ENCODE peak calls at places on chromosomes 16 and 17, in nine cellular contexts. One of them, this sample, is unnamed. For H3K9me3 and H3K4me1, the result is how much of the 10 kb centered on the place peaks cover.

GRCh38 chr16:49492896-49493620 is 119.5 kb downstream of the C16orf78 start:
- DNase-seq in osteoblast: peak
- DNase-seq in A549: no peak
- DNase-seq in PC-3: no peak
- DNase-seq in CD4-positive, CD25-positive, alpha-beta regulatory T cell: no peak
- DNase-seq in ascending aorta: peak
- DNase-seq in stomach: no peak
- DNase-seq in right lobe of liver: no peak
- DNase-seq in GM23248: no peak
- DNase-seq in this sample: no peak

GRCh38 chr16:85184404-85184803 is 72.1 kb upstream of the CIBAR2 start:
- DNase-seq in osteoblast: no peak
- DNase-seq in A549: no peak
- DNase-seq in PC-3: no peak
- DNase-seq in CD4-positive, CD25-positive, alpha-beta regulatory T cell: no peak
- DNase-seq in ascending aorta: no peak
- DNase-seq in stomach: no peak
- DNase-seq in right lobe of liver: no peak
- DNase-seq in GM23248: no peak
- DNase-seq in this sample: no peak

GRCh38 chr16:11306381-11306780 is 25.3 kb upstream of the PRM1 start:
- DNase-seq in osteoblast: no peak
- DNase-seq in A549: no peak
- DNase-seq in PC-3: no peak
- DNase-seq in CD4-positive, CD25-positive, alpha-beta regulatory T cell: no peak
- DNase-seq in ascending aorta: no peak
- DNase-seq in stomach: no peak
- DNase-seq in right lobe of liver: no peak
- DNase-seq in GM23248: no peak
- DNase-seq in this sample: no peak

GRCh38 chr17:699350-699749 is 15.3 kb downstream of the VPS53 start:
- DNase-seq in osteoblast: peak
- DNase-seq in A549: no peak
- DNase-seq in PC-3: peak
- DNase-seq in CD4-positive, CD25-positive, alpha-beta regulatory T cell: no peak
- DNase-seq in ascending aorta: no peak
- DNase-seq in stomach: peak
- DNase-seq in right lobe of liver: no peak
- DNase-seq in GM23248: no peak
- DNase-seq in this sample: no peak

GRCh38 chr17:38815576-38816193 is 9.4 kb downstream of the CWC25 start:
- DNase-seq in osteoblast: peak
- DNase-seq in A549: peak
- DNase-seq in PC-3: peak
- DNase-seq in CD4-positive, CD25-positive, alpha-beta regulatory T cell: no peak
- DNase-seq in ascending aorta: no peak
- DNase-seq in stomach: no peak
- DNase-seq in right lobe of liver: no peak
- DNase-seq in GM23248: peak
- DNase-seq in this sample: no peak

GRCh38 chr17:27535178-27535928 is 79.1 kb downstream of the KSR1 start:
- DNase-seq in osteoblast: no peak
- DNase-seq in A549: no peak
- DNase-seq in PC-3: no peak
- DNase-seq in CD4-positive, CD25-positive, alpha-beta regulatory T cell: no peak
- DNase-seq in ascending aorta: no peak
- DNase-seq in stomach: no peak
- DNase-seq in right lobe of liver: no peak
- DNase-seq in GM23248: peak
- DNase-seq in this sample: no peak

GRCh38 chr17:15944720-15945492 is at the start of gene ADORA2B:
- DNase-seq in osteoblast: peak
- DNase-seq in A549: peak
- DNase-seq in PC-3: peak
- DNase-seq in CD4-positive, CD25-positive, alpha-beta regulatory T cell: no peak
- DNase-seq in ascending aorta: no peak
- DNase-seq in stomach: peak
- DNase-seq in right lobe of liver: peak
- DNase-seq in GM23248: peak
- DNase-seq in this sample: peak

GRCh38 chr16:82888616-82889015 is 261.8 kb downstream of the CDH13 start:
- DNase-seq in osteoblast: no peak
- DNase-seq in A549: no peak
- DNase-seq in PC-3: no peak
- DNase-seq in CD4-positive, CD25-positive, alpha-beta regulatory T cell: no peak
- DNase-seq in ascending aorta: no peak
- DNase-seq in stomach: no peak
- DNase-seq in right lobe of liver: no peak
- DNase-seq in GM23248: no peak
- DNase-seq in this sample: no peak

GRCh38 chr17:82441686-82442487 is 8.7 kb downstream of the CYBC1 start:
- DNase-seq in osteoblast: peak
- DNase-seq in A549: no peak
- DNase-seq in PC-3: no peak
- DNase-seq in CD4-positive, CD25-positive, alpha-beta regulatory T cell: no peak
- DNase-seq in ascending aorta: peak
- DNase-seq in stomach: no peak
- DNase-seq in right lobe of liver: no peak
- DNase-seq in GM23248: no peak
- DNase-seq in this sample: no peak

DNA sequence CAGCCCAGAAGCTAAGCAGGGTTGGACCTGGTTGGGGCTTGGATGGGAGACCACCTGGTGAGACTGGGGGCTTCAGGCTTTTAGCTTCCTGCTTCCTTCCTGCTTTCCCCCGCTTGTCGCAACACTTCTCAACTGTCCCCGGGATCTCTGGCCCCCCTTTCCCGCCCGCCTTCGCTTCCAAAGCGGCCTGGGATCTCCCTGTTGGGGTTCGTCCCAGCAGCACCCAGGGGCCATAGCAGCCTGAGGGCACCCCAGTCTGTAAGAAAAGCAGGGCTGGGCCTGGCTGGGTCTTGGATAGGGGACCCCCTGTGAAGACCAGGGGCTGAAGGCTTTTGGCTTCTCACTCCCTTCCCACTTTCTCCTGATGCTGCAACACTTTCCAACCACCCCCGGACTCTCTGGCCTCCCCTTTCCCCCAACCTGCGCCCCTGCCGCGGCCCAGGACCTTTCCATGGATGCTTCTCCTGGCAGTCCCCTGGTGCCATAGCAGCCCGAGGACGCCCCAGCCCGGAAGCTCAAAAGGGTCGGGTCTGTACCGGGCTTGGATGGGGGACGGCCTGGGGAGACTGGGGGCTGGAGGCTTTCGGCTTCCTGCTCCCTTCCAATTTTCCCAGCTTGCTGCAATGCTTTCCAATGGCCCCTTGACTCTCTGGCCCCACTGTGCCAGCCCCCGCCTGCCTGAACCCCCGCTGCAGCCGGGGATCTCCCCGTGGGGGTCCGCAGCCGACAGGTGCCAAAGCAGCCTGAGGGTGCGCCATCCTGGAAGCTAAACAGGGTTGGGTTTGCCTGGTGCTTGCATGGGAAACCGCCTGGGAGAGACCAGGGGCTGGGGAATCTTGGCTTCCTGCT is 2276.2 kb downstream of the TP53TG3F start:
- DNase-seq in osteoblast: peak
- DNase-seq in A549: no peak
- DNase-seq in PC-3: no peak
- DNase-seq in CD4-positive, CD25-positive, alpha-beta regulatory T cell: no peak
- DNase-seq in ascending aorta: peak
- DNase-seq in stomach: no peak
- DNase-seq in right lobe of liver: no peak
- DNase-seq in GM23248: no peak
- DNase-seq in this sample: no peak
- H3K9me3 ChIP-seq in osteoblast: under half
- H3K9me3 ChIP-seq in A549: under half
- H3K9me3 ChIP-seq in PC-3: under half
- H3K9me3 ChIP-seq in CD4-positive, CD25-positive, alpha-beta regulatory T cell: under half
- H3K9me3 ChIP-seq in ascending aorta: under half
- H3K9me3 ChIP-seq in stomach: half or more
- H3K9me3 ChIP-seq in right lobe of liver: under half
- H3K9me3 ChIP-seq in GM23248: under half
- H3K9me3 ChIP-seq in this sample: under half

GRCh38 chr17:40487371-40488020 is 13.9 kb downstream of the TNS4 start:
- DNase-seq in osteoblast: no peak
- DNase-seq in A549: no peak
- DNase-seq in PC-3: no peak
- DNase-seq in CD4-positive, CD25-positive, alpha-beta regulatory T cell: no peak
- DNase-seq in ascending aorta: no peak
- DNase-seq in stomach: no peak
- DNase-seq in right lobe of liver: no peak
- DNase-seq in GM23248: no peak
- DNase-seq in this sample: no peak

GRCh38 chr17:40484285-40484972 is 17.0 kb downstream of the TNS4 start:
- DNase-seq in osteoblast: no peak
- DNase-seq in A549: no peak
- DNase-seq in PC-3: no peak
- DNase-seq in CD4-positive, CD25-positive, alpha-beta regulatory T cell: no peak
- DNase-seq in ascending aorta: no peak
- DNase-seq in stomach: no peak
- DNase-seq in right lobe of liver: no peak
- DNase-seq in GM23248: no peak
- DNase-seq in this sample: no peak

GRCh38 chr17:40484973-40485530 is 16.4 kb downstream of the TNS4 start:
- DNase-seq in osteoblast: no peak
- DNase-seq in A549: no peak
- DNase-seq in PC-3: no peak
- DNase-seq in CD4-positive, CD25-positive, alpha-beta regulatory T cell: no peak
- DNase-seq in ascending aorta: no peak
- DNase-seq in stomach: no peak
- DNase-seq in right lobe of liver: no peak
- DNase-seq in GM23248: no peak
- DNase-seq in this sample: no peak

GRCh38 chr17:40485851-40486512 is 15.4 kb downstream of the TNS4 start:
- DNase-seq in osteoblast: peak
- DNase-seq in A549: peak
- DNase-seq in PC-3: peak
- DNase-seq in CD4-positive, CD25-positive, alpha-beta regulatory T cell: no peak
- DNase-seq in ascending aorta: peak
- DNase-seq in stomach: no peak
- DNase-seq in right lobe of liver: no peak
- DNase-seq in GM23248: peak
- DNase-seq in this sample: no peak

DNA sequence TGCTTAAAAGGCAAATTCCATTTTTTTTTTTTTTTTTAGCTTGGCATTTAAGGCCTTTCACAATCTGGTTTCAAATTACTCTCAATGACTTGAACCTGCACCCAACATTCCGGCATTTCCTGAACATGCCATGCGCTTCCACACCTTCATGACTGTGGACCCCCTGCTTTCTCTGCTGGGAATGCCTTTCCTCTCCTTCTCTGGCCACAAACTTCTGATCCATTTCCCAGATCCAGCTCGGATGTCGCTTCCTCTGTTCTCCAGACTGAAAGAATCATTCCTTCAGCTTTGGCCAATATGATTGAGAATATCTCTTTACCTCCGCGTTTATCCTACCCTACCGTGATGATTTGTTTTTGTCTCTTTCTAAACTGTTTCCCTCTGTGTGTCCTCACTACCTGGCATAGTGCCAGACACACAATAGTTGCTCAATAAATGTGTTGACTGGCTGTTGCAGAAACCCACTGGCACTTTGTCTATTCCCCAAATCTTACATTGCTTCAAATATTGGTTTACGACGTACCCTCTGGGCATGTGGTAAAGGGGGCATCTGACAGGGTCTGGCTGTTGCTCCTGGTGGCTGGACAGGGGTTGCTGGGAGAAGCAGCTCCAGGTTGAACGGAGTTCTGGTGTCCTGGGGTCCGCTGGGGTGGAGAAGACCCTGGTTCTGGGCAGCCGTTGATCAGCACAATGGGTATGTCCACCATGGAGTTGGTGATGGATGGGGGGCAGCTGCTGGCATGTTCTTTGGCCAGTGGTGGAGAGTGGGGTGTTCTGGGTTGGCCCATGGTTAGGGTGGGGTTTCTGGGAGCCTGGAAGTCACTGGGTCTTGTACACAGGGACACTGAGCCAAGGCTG is 14.7 kb downstream of the TNS4 start:
- DNase-seq in osteoblast: peak
- DNase-seq in A549: peak
- DNase-seq in PC-3: peak
- DNase-seq in CD4-positive, CD25-positive, alpha-beta regulatory T cell: no peak
- DNase-seq in ascending aorta: no peak
- DNase-seq in stomach: no peak
- DNase-seq in right lobe of liver: no peak
- DNase-seq in GM23248: peak
- DNase-seq in this sample: no peak
- H3K4me1 ChIP-seq in osteoblast: half or more
- H3K4me1 ChIP-seq in A549: half or more
- H3K4me1 ChIP-seq in PC-3: half or more
- H3K4me1 ChIP-seq in CD4-positive, CD25-positive, alpha-beta regulatory T cell: under half
- H3K4me1 ChIP-seq in ascending aorta: under half
- H3K4me1 ChIP-seq in stomach: under half
- H3K4me1 ChIP-seq in right lobe of liver: under half
- H3K4me1 ChIP-seq in GM23248: half or more
- H3K4me1 ChIP-seq in this sample: under half

GRCh38 chr17:69763503-69763902 is 311.5 kb upstream of the KCNJ16 start:
- DNase-seq in osteoblast: peak
- DNase-seq in A549: no peak
- DNase-seq in PC-3: peak
- DNase-seq in CD4-positive, CD25-positive, alpha-beta regulatory T cell: no peak
- DNase-seq in ascending aorta: no peak
- DNase-seq in stomach: no peak
- DNase-seq in right lobe of liver: no peak
- DNase-seq in GM23248: peak
- DNase-seq in this sample: no peak
- H3K9me3 ChIP-seq in osteoblast: under half
- H3K9me3 ChIP-seq in A549: under half
- H3K9me3 ChIP-seq in PC-3: under half
- H3K9me3 ChIP-seq in CD4-positive, CD25-positive, alpha-beta regulatory T cell: under half
- H3K9me3 ChIP-seq in ascending aorta: under half
- H3K9me3 ChIP-seq in stomach: under half
- H3K9me3 ChIP-seq in right lobe of liver: under half
- H3K9me3 ChIP-seq in GM23248: under half
- H3K9me3 ChIP-seq in this sample: under half

GRCh38 chr17:32671891-32672290 is 185.1 kb downstream of the CDK5R1 start:
- DNase-seq in osteoblast: no peak
- DNase-seq in A549: no peak
- DNase-seq in PC-3: peak
- DNase-seq in CD4-positive, CD25-positive, alpha-beta regulatory T cell: no peak
- DNase-seq in ascending aorta: peak
- DNase-seq in stomach: peak
- DNase-seq in right lobe of liver: peak
- DNase-seq in GM23248: peak
- DNase-seq in this sample: peak

GRCh38 chr17:32673964-32674363 is 187.2 kb downstream of the CDK5R1 start:
- DNase-seq in osteoblast: no peak
- DNase-seq in A549: no peak
- DNase-seq in PC-3: no peak
- DNase-seq in CD4-positive, CD25-positive, alpha-beta regulatory T cell: no peak
- DNase-seq in ascending aorta: no peak
- DNase-seq in stomach: no peak
- DNase-seq in right lobe of liver: no peak
- DNase-seq in GM23248: peak
- DNase-seq in this sample: no peak

DNA sequence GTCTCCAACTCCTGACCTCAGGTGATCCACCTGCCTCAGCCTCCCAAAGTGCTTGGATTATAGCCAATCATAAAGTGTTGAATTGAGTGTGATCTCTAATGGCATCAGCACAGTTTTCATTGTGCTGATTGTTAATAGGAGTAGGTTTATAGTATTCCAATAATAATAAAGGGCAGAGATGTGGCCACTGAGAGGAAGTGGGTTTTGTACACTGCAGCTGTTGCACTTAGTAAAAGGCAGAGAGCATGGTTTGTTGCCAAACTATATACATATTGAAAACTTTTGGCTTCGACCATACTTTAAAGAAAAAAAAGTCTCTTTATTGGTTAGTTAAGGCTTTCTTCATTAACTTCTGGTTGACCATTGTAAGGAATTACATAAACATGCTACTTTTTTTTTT is 185.9 kb downstream of the CDK5R1 start:
- DNase-seq in osteoblast: no peak
- DNase-seq in A549: no peak
- DNase-seq in PC-3: no peak
- DNase-seq in CD4-positive, CD25-positive, alpha-beta regulatory T cell: no peak
- DNase-seq in ascending aorta: no peak
- DNase-seq in stomach: no peak
- DNase-seq in right lobe of liver: no peak
- DNase-seq in GM23248: no peak
- DNase-seq in this sample: no peak
- H3K4me1 ChIP-seq in osteoblast: under half
- H3K4me1 ChIP-seq in A549: under half
- H3K4me1 ChIP-seq in PC-3: under half
- H3K4me1 ChIP-seq in CD4-positive, CD25-positive, alpha-beta regulatory T cell: under half
- H3K4me1 ChIP-seq in ascending aorta: under half
- H3K4me1 ChIP-seq in stomach: under half
- H3K4me1 ChIP-seq in right lobe of liver: under half
- H3K4me1 ChIP-seq in GM23248: under half
- H3K4me1 ChIP-seq in this sample: under half

This sample was measured in left ventricle myocardium inferior.